ENCODE peak calls at places on chromosomes 4 and X, in nine cellular contexts. One of them, this sample, is unnamed.
A peak's percentile ranks its signal among the peaks of the same experiment; 100 is the strongest.

GRCh38 chr4:183960021-183960420 is 54.9 kb downstream of the STOX2 start:
- DNase-seq in transverse colon: peak; percentile 58
- DNase-seq in endothelial cell of umbilical vein: no peak
- DNase-seq in adrenal gland: peak; percentile 54
- DNase-seq in Peyer's patch: peak; percentile 58
- DNase-seq in body of pancreas: peak; percentile 91
- DNase-seq in stomach: peak; percentile 65
- DNase-seq in tibial nerve: peak; percentile 54
- DNase-seq in heart left ventricle: peak; percentile 70
- DNase-seq in this sample: peak; percentile 91

GRCh38 chrX:149531599-149531998 is 9.2 kb upstream of the EOLA1 start:
- DNase-seq in transverse colon: no peak
- DNase-seq in body of pancreas: no peak
- DNase-seq in tibial nerve: no peak
- DNase-seq in Peyer's patch: no peak
- DNase-seq in stomach: no peak
- DNase-seq in heart left ventricle: no peak
- DNase-seq in adrenal gland: no peak
- DNase-seq in endothelial cell of umbilical vein: no peak
- DNase-seq in this sample: no peak

GRCh38 chr4:38160487-38161207 is 200.4 kb downstream of the PTTG2 start:
- DNase-seq in transverse colon: peak; percentile 33
- DNase-seq in endothelial cell of umbilical vein: peak; percentile 91
- DNase-seq in adrenal gland: peak; percentile 86
- DNase-seq in body of pancreas: peak; percentile 92
- DNase-seq in stomach: no peak
- DNase-seq in tibial nerve: no peak
- DNase-seq in heart left ventricle: no peak
- DNase-seq in Peyer's patch: peak; percentile 68
- DNase-seq in this sample: no peak

GRCh38 chr4:37793562-37793961 is 32.9 kb upstream of the PGM2 start:
- DNase-seq in adrenal gland: no peak
- DNase-seq in body of pancreas: peak; percentile 21
- DNase-seq in endothelial cell of umbilical vein: peak; percentile 13
- DNase-seq in heart left ventricle: no peak
- DNase-seq in transverse colon: no peak
- DNase-seq in Peyer's patch: no peak
- DNase-seq in tibial nerve: no peak
- DNase-seq in stomach: no peak
- DNase-seq in this sample: no peak

GRCh38 chr4:77465271-77465670 is 140.3 kb upstream of the CXCL13 start:
- DNase-seq in stomach: peak; percentile 62
- DNase-seq in tibial nerve: no peak
- DNase-seq in body of pancreas: peak; percentile 48
- DNase-seq in Peyer's patch: peak; percentile 51
- DNase-seq in endothelial cell of umbilical vein: no peak
- DNase-seq in heart left ventricle: no peak
- DNase-seq in adrenal gland: peak; percentile 17
- DNase-seq in transverse colon: peak; percentile 15
- DNase-seq in this sample: peak; percentile 66

GRCh38 chr4:112031712-112032328 is 113.4 kb upstream of the FAM241A start:
- DNase-seq in heart left ventricle: no peak
- DNase-seq in tibial nerve: no peak
- DNase-seq in Peyer's patch: peak; percentile 54
- DNase-seq in transverse colon: peak; percentile 16
- DNase-seq in body of pancreas: peak; percentile 20
- DNase-seq in adrenal gland: no peak
- DNase-seq in stomach: no peak
- DNase-seq in endothelial cell of umbilical vein: peak; percentile 51
- DNase-seq in this sample: peak; percentile 17

GRCh38 chr4:110170861-110171260 is 27.6 kb downstream of the ELOVL6 start:
- DNase-seq in stomach: no peak
- DNase-seq in body of pancreas: no peak
- DNase-seq in transverse colon: no peak
- DNase-seq in endothelial cell of umbilical vein: no peak
- DNase-seq in heart left ventricle: no peak
- DNase-seq in adrenal gland: no peak
- DNase-seq in Peyer's patch: no peak
- DNase-seq in tibial nerve: no peak
- DNase-seq in this sample: no peak

GRCh38 chrX:113001836-113002235 is 161.2 kb upstream of the AMOT start:
- DNase-seq in Peyer's patch: no peak
- DNase-seq in transverse colon: no peak
- DNase-seq in body of pancreas: no peak
- DNase-seq in tibial nerve: no peak
- DNase-seq in heart left ventricle: no peak
- DNase-seq in stomach: no peak
- DNase-seq in adrenal gland: no peak
- DNase-seq in endothelial cell of umbilical vein: no peak
- DNase-seq in this sample: no peak

GRCh38 chr4:104508224-104508623 is 13.5 kb upstream of the CXXC4 start:
- DNase-seq in stomach: no peak
- DNase-seq in transverse colon: no peak
- DNase-seq in adrenal gland: no peak
- DNase-seq in heart left ventricle: no peak
- DNase-seq in Peyer's patch: no peak
- DNase-seq in tibial nerve: no peak
- DNase-seq in body of pancreas: no peak
- DNase-seq in endothelial cell of umbilical vein: no peak
- DNase-seq in this sample: no peak

DNA sequence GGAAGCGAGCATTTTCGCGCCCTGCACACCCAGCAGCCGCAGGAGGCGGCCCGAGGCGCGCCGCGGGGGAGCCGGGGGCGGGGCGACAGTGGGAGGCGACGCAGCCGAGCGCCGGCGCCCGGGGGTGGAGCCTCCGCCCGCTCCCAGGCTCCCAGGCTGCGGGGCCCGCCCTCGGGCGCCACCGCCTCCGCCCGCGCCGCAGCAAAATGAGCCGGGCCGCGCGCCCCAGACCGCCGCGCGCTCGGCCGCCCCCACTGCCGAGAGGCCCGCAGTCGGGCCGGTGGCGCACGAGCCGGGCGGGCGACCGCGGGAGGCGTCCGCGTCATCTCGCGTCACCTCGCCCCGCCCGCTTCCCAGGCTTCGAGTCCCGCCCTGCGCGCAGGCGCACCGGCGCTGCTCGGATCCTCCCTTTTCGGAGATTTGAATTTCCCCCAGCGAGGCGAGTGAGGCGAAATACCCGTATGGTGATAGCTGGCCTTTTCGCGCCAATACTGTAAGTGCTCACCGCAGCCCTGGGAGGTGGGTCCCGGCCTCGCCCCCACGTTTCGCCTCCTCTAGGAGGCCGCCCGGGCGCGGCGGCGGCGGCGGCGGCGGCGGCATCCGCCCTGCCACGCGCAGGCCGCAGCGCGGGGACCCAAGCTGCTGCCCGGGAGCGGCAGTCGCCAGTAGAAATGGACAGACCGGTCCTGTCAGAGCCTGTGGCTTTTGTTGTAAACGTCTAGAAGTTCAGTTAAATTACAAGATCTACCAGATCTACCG is at the start of gene TMEM187:
- DNase-seq in body of pancreas: peak; percentile 88
- DNase-seq in endothelial cell of umbilical vein: peak; percentile 79
- DNase-seq in tibial nerve: peak; percentile 65
- DNase-seq in transverse colon: peak; percentile 90
- DNase-seq in heart left ventricle: peak; percentile 93
- DNase-seq in adrenal gland: peak; percentile 86
- DNase-seq in Peyer's patch: peak; percentile 94
- DNase-seq in stomach: peak; percentile 88
- DNase-seq in this sample: peak; percentile 83
- TF ChIP-seq POLR2A in body of pancreas: peak; percentile 37
- TF ChIP-seq POLR2A in endothelial cell of umbilical vein: peak; percentile 47
- TF ChIP-seq POLR2A in tibial nerve: peak; percentile 75
- TF ChIP-seq POLR2A in transverse colon: no peak
- TF ChIP-seq POLR2A in heart left ventricle: no peak
- TF ChIP-seq POLR2A in adrenal gland: peak; percentile 60
- TF ChIP-seq POLR2A in Peyer's patch: peak; percentile 47
- TF ChIP-seq POLR2A in stomach: no peak
- TF ChIP-seq POLR2A in this sample: no peak

GRCh38 chrX:24879679-24880078 is 136.1 kb downstream of the ARX start:
- DNase-seq in transverse colon: no peak
- DNase-seq in tibial nerve: no peak
- DNase-seq in Peyer's patch: no peak
- DNase-seq in adrenal gland: no peak
- DNase-seq in body of pancreas: no peak
- DNase-seq in heart left ventricle: no peak
- DNase-seq in endothelial cell of umbilical vein: no peak
- DNase-seq in stomach: no peak
- DNase-seq in this sample: no peak
- TF ChIP-seq CTCF in transverse colon: no peak
- TF ChIP-seq CTCF in tibial nerve: no peak
- TF ChIP-seq CTCF in Peyer's patch: no peak
- TF ChIP-seq CTCF in adrenal gland: no peak
- TF ChIP-seq CTCF in body of pancreas: no peak
- TF ChIP-seq CTCF in heart left ventricle: no peak
- TF ChIP-seq CTCF in endothelial cell of umbilical vein: no peak
- TF ChIP-seq CTCF in stomach: no peak
- TF ChIP-seq CTCF in this sample: no peak

GRCh38 chr4:41438564-41438963 is 99.4 kb upstream of the LIMCH1 start:
- DNase-seq in tibial nerve: no peak
- DNase-seq in adrenal gland: no peak
- DNase-seq in body of pancreas: no peak
- DNase-seq in endothelial cell of umbilical vein: no peak
- DNase-seq in Peyer's patch: no peak
- DNase-seq in transverse colon: no peak
- DNase-seq in heart left ventricle: no peak
- DNase-seq in stomach: no peak
- DNase-seq in this sample: no peak
- H3K27ac ChIP-seq in tibial nerve: no peak overlapping the region
- H3K27ac ChIP-seq in adrenal gland: no peak overlapping the region
- H3K27ac ChIP-seq in body of pancreas: no peak overlapping the region
- H3K27ac ChIP-seq in endothelial cell of umbilical vein: no peak overlapping the region
- H3K27ac ChIP-seq in Peyer's patch: no peak overlapping the region
- H3K27ac ChIP-seq in transverse colon: no peak overlapping the region
- H3K27ac ChIP-seq in heart left ventricle: no peak overlapping the region
- H3K27ac ChIP-seq in stomach: no peak overlapping the region
- H3K27ac ChIP-seq in this sample: no peak overlapping the region

GRCh38 chrX:71532753-71533425 is at the start of gene OGT:
- DNase-seq in endothelial cell of umbilical vein: peak; percentile 93
- DNase-seq in body of pancreas: peak; percentile 97
- DNase-seq in adrenal gland: peak; percentile 97
- DNase-seq in transverse colon: peak; percentile 95
- DNase-seq in stomach: peak; percentile 95
- DNase-seq in tibial nerve: peak; percentile 92
- DNase-seq in heart left ventricle: peak; percentile 97
- DNase-seq in Peyer's patch: peak; percentile 98
- DNase-seq in this sample: peak; percentile 97
- TF ChIP-seq POLR2A in endothelial cell of umbilical vein: peak; percentile 80
- TF ChIP-seq POLR2A in body of pancreas: peak; percentile 71
- TF ChIP-seq POLR2A in adrenal gland: peak; percentile 61
- TF ChIP-seq POLR2A in transverse colon: peak; percentile 81
- TF ChIP-seq POLR2A in stomach: no peak
- TF ChIP-seq POLR2A in tibial nerve: peak; percentile 62
- TF ChIP-seq POLR2A in heart left ventricle: peak; percentile 26
- TF ChIP-seq POLR2A in Peyer's patch: peak; percentile 78
- TF ChIP-seq POLR2A in this sample: no peak

DNA sequence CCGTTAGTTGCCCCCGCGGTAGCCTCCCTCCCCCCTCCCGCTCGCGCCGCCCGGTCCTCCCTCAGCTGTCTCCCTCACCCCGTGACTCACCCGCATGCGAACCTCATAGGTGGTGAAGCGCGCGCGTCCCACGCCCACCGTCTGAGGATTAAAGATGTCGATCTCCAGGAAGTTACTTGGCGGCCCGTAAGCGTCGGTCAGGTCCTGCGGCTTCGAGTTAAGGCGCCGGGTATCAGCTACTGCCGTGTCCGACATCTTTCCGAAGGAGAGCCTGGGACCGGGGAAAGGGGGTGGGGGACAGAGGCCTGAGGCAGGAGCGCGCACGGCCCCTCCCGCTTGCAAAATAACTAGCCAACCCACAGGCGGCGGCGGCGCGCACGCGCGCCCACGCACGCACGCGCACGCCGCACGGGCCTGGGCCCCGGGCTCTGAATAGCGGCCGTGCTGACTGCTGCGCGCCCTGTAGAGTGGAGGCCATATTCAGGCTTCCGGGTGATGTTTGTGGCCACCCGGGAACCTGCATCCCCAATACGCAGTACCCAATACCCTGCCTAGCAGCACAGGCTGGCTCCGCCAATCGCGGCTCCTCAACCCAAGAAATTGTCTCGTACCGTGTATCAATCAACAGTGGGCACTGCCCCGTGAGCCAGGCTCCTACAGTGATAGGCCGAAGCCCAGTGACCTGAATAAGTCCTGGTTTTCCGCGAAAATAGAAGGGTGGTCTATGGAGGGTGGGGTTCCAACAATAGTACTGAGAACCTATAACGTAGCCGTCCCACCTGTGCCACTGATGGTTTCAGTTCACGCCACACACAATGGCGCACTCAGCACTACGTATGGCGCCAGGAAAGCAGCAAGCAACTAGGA is at the start of gene SNX12:
- DNase-seq in heart left ventricle: peak; percentile 94
- DNase-seq in adrenal gland: peak; percentile 95
- DNase-seq in stomach: peak; percentile 90
- DNase-seq in endothelial cell of umbilical vein: peak; percentile 94
- DNase-seq in transverse colon: peak; percentile 91
- DNase-seq in tibial nerve: peak; percentile 78
- DNase-seq in Peyer's patch: peak; percentile 96
- DNase-seq in body of pancreas: peak; percentile 95
- DNase-seq in this sample: peak; percentile 93
- TF ChIP-seq CTCF in heart left ventricle: no peak
- TF ChIP-seq CTCF in adrenal gland: peak; percentile 64
- TF ChIP-seq CTCF in stomach: no peak
- TF ChIP-seq CTCF in endothelial cell of umbilical vein: no peak
- TF ChIP-seq CTCF in transverse colon: no peak
- TF ChIP-seq CTCF in tibial nerve: peak; percentile 95
- TF ChIP-seq CTCF in Peyer's patch: no peak
- TF ChIP-seq CTCF in body of pancreas: peak; percentile 98
- TF ChIP-seq CTCF in this sample: peak; percentile 65

This sample was measured in testis.